ENCODE peak calls at places on chromosomes 3 and 15, in ten cellular contexts. J is activated CD8-positive, alpha-beta memory T cell treated with anti-CD3 and anti-CD28 coated beads, Interleukin-2, amount 10 ng/mL, durations not matched to agents 7 days and 5 days; O is renal cortical epithelial cell; H is CD4-positive, CD25-positive, alpha-beta regulatory T cell; I is DND-41; U is iris pigment epithelial cell; V is T-helper 17 cell; K is MV-4-11; G is psoas muscle; E is hippocampal formation. M is an unnamed sample.

GRCh38 chr3:39343076-39343717 is 13.7 kb downstream of the CCR8 start:
- DNase-seq in J (no peak), O (peak), H (no peak), I (no peak), U (no peak), V (no peak), K (no peak), G (no peak), E (no peak), M (no peak)

GRCh38 chr15:85404156-85404921 is 23.9 kb downstream of the AKAP13 start:
- DNase-seq in J (no peak), O (no peak), H (no peak), I (no peak), U (no peak), V (no peak), K (peak), G (no peak), E (no peak), M (no peak)

GRCh38 chr3:23720885-23721284 is 84.9 kb upstream of the UBE2E1 start:
- DNase-seq in J (no peak), O (no peak), H (no peak), I (no peak), U (peak), V (no peak), K (no peak), G (no peak), E (no peak), M (no peak)

GRCh38 chr3:123028233-123028828 is 768 bp upstream of the SEMA5B start:
- DNase-seq in J (peak), O (peak), H (peak), I (peak), U (peak), V (no peak), K (peak), G (peak), E (peak), M (peak)

GRCh38 chr3:50271314-50272072 is 2.5 kb downstream of the SEMA3B start:
- DNase-seq in J (no peak), O (no peak), H (no peak), I (no peak), U (no peak), V (no peak), K (no peak), G (no peak), E (no peak), M (no peak)

GRCh38 chr3:2099779-2100191 is 1.1 kb downstream of the CNTN4 start:
- DNase-seq in J (no peak), O (no peak), H (no peak), I (no peak), U (no peak), V (no peak), K (no peak), G (no peak), E (no peak), M (peak)

GRCh38 chr3:49500408-49501257 is 30.6 kb downstream of the DAG1 start:
- DNase-seq in J (peak), O (peak), H (no peak), I (no peak), U (peak), V (no peak), K (peak), G (peak), E (peak), M (no peak)

GRCh38 chr3:179410317-179410716 is 41.0 kb downstream of the GNB4 start:
- DNase-seq in J (no peak), O (no peak), H (no peak), I (no peak), U (peak), V (no peak), K (peak), G (no peak), E (no peak), M (no peak)

GRCh38 chr15:23647421-23648375 is at the start of gene MAGEL2:
- DNase-seq in J (no peak), O (no peak), H (no peak), I (no peak), U (no peak), V (no peak), K (no peak), G (no peak), E (no peak), M (no peak)

GRCh38 chr15:64681424-64682024 is 93.9 kb downstream of the RBPMS2 start:
- DNase-seq in J (no peak), O (peak), H (no peak), I (peak), U (peak), V (no peak), K (peak), G (no peak), E (peak), M (no peak)

GRCh38 chr3:195698325-195699147 is 22.2 kb upstream of the MUC20 start:
- DNase-seq in J (no peak), O (no peak), H (no peak), I (no peak), U (no peak), V (no peak), K (no peak), G (no peak), E (no peak), M (peak)

GRCh38 chr15:48046813-48047483 is 73.8 kb upstream of the SLC24A5 start:
- DNase-seq in J (no peak), O (peak), H (no peak), I (no peak), U (no peak), V (no peak), K (no peak), G (no peak), E (no peak), M (no peak)

GRCh38 chr15:58070801-58071418 is 5.4 kb upstream of the ALDH1A2 start:
- DNase-seq in J (peak), O (peak), H (no peak), I (peak), U (peak), V (peak), K (peak), G (peak), E (peak), M (no peak)

GRCh38 chr3:76570436-76571057 is 469.4 kb upstream of the ROBO2 start:
- DNase-seq in J (no peak), O (peak), H (no peak), I (no peak), U (peak), V (no peak), K (peak), G (no peak), E (peak), M (no peak)

GRCh38 chr3:169158379-169158778 is 505.1 kb downstream of the MECOM start:
- DNase-seq in J (no peak), O (no peak), H (no peak), I (no peak), U (no peak), V (no peak), K (no peak), G (no peak), E (no peak), M (no peak)

GRCh38 chr3:189276481-189277190 is 104.9 kb downstream of the TPRG1 start:
- DNase-seq in J (no peak), O (peak), H (no peak), I (no peak), U (peak), V (no peak), K (peak), G (no peak), E (peak), M (no peak)

GRCh38 chr3:116517308-116517707 is 72.0 kb upstream of the LSAMP start:
- DNase-seq in J (no peak), O (peak), H (no peak), I (no peak), U (peak), V (no peak), K (no peak), G (no peak), E (no peak), M (no peak)

GRCh38 chr3:155667988-155668387 is 76.9 kb downstream of the PLCH1 start:
- DNase-seq in J (no peak), O (no peak), H (no peak), I (no peak), U (no peak), V (no peak), K (no peak), G (no peak), E (no peak), M (no peak)

GRCh38 chr3:3998140-3998977 is 199.1 kb downstream of the LRRN1 start:
- DNase-seq in J (peak), O (peak), H (no peak), I (peak), U (peak), V (no peak), K (peak), G (no peak), E (peak), M (peak)

GRCh38 chr3:14286887-14287496 is 108.4 kb downstream of the LSM3 start:
- DNase-seq in J (no peak), O (no peak), H (no peak), I (no peak), U (no peak), V (no peak), K (peak), G (no peak), E (no peak), M (no peak)

GRCh38 chr3:185880600-185880999 is 55.8 kb upstream of the IGF2BP2 start:
- DNase-seq in J (no peak), O (peak), H (no peak), I (no peak), U (peak), V (no peak), K (no peak), G (no peak), E (no peak), M (no peak)

GRCh38 chr3:157493627-157494550 is 9.3 kb downstream of the VEPH1 start:
- DNase-seq in J (no peak), O (peak), H (no peak), I (no peak), U (peak), V (no peak), K (peak), G (no peak), E (peak), M (no peak)

GRCh38 chr3:184368804-184369183 is 7.3 kb downstream of the POLR2H start:
- DNase-seq in J (no peak), O (peak), H (no peak), I (no peak), U (peak), V (no peak), K (no peak), G (no peak), E (peak), M (no peak)

GRCh38 chr3:46977811-46978195 is 1.3 kb upstream of the CCDC12 start:
- DNase-seq in J (no peak), O (no peak), H (no peak), I (no peak), U (no peak), V (no peak), K (no peak), G (no peak), E (no peak), M (no peak)

GRCh38 chr3:123321806-123322205 is 120.1 kb downstream of the SEC22A start:
- DNase-seq in J (no peak), O (no peak), H (no peak), I (no peak), U (no peak), V (no peak), K (no peak), G (no peak), E (no peak), M (peak)

GRCh38 chr15:78749831-78750230 is 61.4 kb downstream of the ADAMTS7 start:
- DNase-seq in J (no peak), O (no peak), H (no peak), I (no peak), U (no peak), V (no peak), K (no peak), G (no peak), E (no peak), M (no peak)

GRCh38 chr3:45223889-45224730 is 2.0 kb downstream of the TMEM158 start:
- DNase-seq in J (no peak), O (no peak), H (no peak), I (no peak), U (peak), V (no peak), K (no peak), G (no peak), E (no peak), M (no peak)

GRCh38 chr3:177729939-177730700 is 532.8 kb upstream of the TBL1XR1 start:
- DNase-seq in J (no peak), O (no peak), H (no peak), I (peak), U (no peak), V (no peak), K (peak), G (peak), E (no peak), M (no peak)

GRCh38 chr3:155714295-155714718 is 30.6 kb downstream of the PLCH1 start:
- DNase-seq in J (no peak), O (no peak), H (no peak), I (peak), U (no peak), V (no peak), K (no peak), G (no peak), E (no peak), M (no peak)

GRCh38 chr3:43231276-43232000 is 54.9 kb upstream of the SNRK start:
- DNase-seq in J (no peak), O (peak), H (no peak), I (no peak), U (peak), V (no peak), K (no peak), G (no peak), E (no peak), M (no peak)

GRCh38 chr3:182925944-182926337 is 54.4 kb downstream of the DCUN1D1 start:
- DNase-seq in J (no peak), O (no peak), H (no peak), I (no peak), U (no peak), V (no peak), K (peak), G (no peak), E (no peak), M (no peak)